ENCODE peak calls at places on chromosome 21, in six cellular contexts. G is pancreas, O is heart right ventricle, C is aorta, N is breast epithelium, K is cardiac muscle cell. H is an unnamed sample. For H3K27me3, the result is how much of the 10 kb centered on the place peaks cover.

GRCh38 chr21:26148834-26149354 is 21.7 kb downstream of the APP start:
- DNase-seq in C (no peak), G (no peak), K (peak), O (no peak), N (no peak), H (no peak)

GRCh38 chr21:34553199-34553952 is 41.4 kb upstream of the KCNE1 start:
- DNase-seq in G (no peak), C (no peak), K (peak), N (no peak), O (no peak), H (no peak)

GRCh38 chr21:46114963-46115362 is 17.1 kb downstream of the COL6A2 start:
- DNase-seq in K (no peak), C (peak), N (no peak), G (peak), O (no peak), H (peak)

GRCh38 chr21:43291347-43291950 is 122.6 kb downstream of the CRYAA start:
- DNase-seq in O (no peak), K (no peak), C (no peak), G (peak), N (no peak), H (no peak)

GRCh38 chr21:33244082-33244780 is 14.5 kb downstream of the IFNAR2 start:
- DNase-seq in C (no peak), O (no peak), N (no peak), G (no peak), K (peak), H (no peak)

GRCh38 chr21:14833952-14834351 is 230.8 kb downstream of the NRIP1 start:
- DNase-seq in G (no peak), O (no peak), C (no peak), K (no peak), N (no peak), H (no peak)

GRCh38 chr21:35323947-35324346 is 274.8 kb upstream of the RUNX1 start:
- DNase-seq in C (no peak), O (no peak), G (no peak), N (no peak), K (peak), H (peak)

GRCh38 chr21:14545906-14546480 is at the start of gene SAMSN1:
- DNase-seq in O (no peak), C (no peak), G (no peak), K (peak), N (peak), H (no peak)

GRCh38 chr21:34706337-34706736 is 37.5 kb downstream of the CLIC6 start:
- DNase-seq in C (no peak), N (no peak), G (no peak), K (no peak), O (no peak), H (no peak)

GRCh38 chr21:38282921-38283320 is 26.1 kb downstream of the KCNJ15 start:
- DNase-seq in C (no peak), O (no peak), K (peak), G (no peak), N (no peak), H (no peak)
- H3K27ac ChIP-seq in C (no peak), O (no peak), K (no peak), G (no peak), N (peak), H (no peak)

DNA sequence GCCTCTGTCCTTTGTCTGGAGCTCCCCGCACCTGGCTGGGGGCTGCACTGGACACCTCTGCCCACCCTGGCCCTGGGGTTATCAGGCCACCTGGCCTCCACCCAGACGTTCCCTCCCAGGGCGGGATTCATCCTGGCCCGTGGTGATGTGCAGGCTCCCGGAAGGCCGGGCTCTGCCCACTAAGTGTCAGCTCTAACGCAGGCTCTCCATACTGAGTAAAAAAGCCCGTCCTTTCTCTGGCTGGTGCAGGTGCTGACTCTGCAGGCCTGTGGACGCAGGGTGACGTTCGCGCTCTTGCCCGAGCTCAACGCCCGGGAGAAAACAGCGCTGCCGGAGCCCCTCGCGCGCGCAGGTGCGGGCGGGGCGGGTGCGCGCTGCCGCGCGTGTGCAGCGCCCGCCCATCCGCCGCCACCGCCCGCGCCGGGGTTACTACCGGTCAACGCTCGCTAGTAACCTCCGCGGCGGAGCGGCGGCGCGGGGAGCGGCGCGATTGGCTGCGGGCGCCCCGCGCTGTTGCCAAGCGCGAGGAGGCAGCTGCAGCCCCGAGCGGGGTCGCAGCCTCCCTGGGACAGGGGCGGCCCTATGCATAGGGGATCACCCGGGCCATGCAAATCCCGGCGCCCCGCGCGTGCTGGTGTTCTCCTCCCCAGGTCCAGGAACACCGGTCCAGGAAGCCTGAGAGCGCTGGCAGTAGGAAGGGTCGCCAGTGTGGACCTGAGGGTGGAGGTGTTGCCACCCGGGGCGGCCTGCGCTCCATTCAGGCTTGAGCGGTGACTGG is 15.7 kb downstream of the ABCG1 start:
- DNase-seq in C (peak), N (peak), G (peak), K (peak), O (peak), H (peak)
- H3K27me3 ChIP-seq in C (under half), N (under half), G (under half), K (under half), O (under half), H (under half)

GRCh38 chr21:44935533-44935927 is 4.3 kb upstream of the SLX9 start:
- DNase-seq in C (peak), K (no peak), G (no peak), N (no peak), O (no peak), H (no peak)
- H3K27ac ChIP-seq in C (no peak), K (no peak), G (no peak), N (no peak), O (no peak), H (no peak)

GRCh38 chr21:44550807-44551206 is 498 bp downstream of the KRTAP10-2 start:
- DNase-seq in K (no peak), C (no peak), G (no peak), N (no peak), O (no peak), H (no peak)
- H3K27me3 ChIP-seq in K (under half), C (under half), G (under half), N (under half), O (under half), H (under half)

GRCh38 chr21:39966786-39967185 is 99.5 kb downstream of the PCP4 start:
- DNase-seq in K (no peak), G (no peak), N (no peak), C (no peak), O (no peak), H (no peak)

GRCh38 chr21:39971961-39972360 is 104.7 kb downstream of the PCP4 start:
- DNase-seq in C (no peak), N (no peak), G (no peak), K (no peak), O (no peak), H (no peak)

GRCh38 chr21:39968010-39968409 is 100.8 kb downstream of the PCP4 start:
- DNase-seq in O (no peak), K (no peak), G (no peak), N (no peak), C (no peak), H (no peak)

GRCh38 chr21:39972471-39972870 is 105.2 kb downstream of the PCP4 start:
- DNase-seq in N (no peak), C (no peak), O (no peak), G (no peak), K (no peak), H (no peak)

DNA sequence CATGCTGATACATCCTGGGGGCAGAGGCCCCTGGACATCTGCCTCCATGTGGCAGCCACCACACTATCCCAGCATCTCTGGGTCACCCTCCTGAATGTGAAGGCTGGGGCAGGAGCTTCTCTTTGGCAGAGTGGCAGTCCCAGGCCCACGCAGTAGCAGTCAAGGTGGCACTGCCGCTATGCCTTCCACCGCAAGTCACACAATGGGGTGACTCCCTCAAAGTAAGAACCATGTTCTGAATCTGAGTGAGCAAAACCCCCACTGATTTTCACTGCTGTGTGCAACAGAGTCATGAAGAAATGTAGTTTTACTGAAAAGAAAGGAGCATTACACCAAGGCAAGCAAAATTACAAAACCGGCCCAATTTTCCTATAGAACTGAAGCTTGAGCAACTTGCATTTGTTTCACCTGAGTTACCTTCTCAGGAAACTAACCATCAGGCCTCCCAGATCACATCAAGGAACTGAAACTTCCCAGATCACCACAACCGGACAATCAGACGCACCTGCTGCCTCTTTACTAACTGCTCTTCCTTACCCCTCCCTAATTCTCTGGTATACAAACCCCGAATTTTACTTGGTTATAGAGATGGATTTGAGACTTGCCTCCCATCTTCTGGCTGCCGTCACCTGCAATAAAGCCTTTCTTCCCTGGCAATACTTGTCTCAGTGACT is 102.6 kb downstream of the PCP4 start:
- DNase-seq in O (no peak), N (no peak), G (no peak), K (no peak), C (no peak), H (no peak)
- H3K27ac ChIP-seq in O (no peak), N (no peak), G (no peak), K (no peak), C (no peak), H (no peak)

GRCh38 chr21:30668776-30669175 is 26.1 kb downstream of the KRTAP20-3 start:
- DNase-seq in C (no peak), N (no peak), O (no peak), K (no peak), G (no peak), H (no peak)
- H3K27me3 ChIP-seq in C (under half), N (under half), O (under half), K (under half), G (under half), H (under half)